ENCODE peak calls at places on chromosomes 13 and 19, in four cellular contexts. A is heart right ventricle, G is IMR-90, Y is kidney. T is an unnamed sample.

GRCh38 chr13:48476215-48476614 is 56.7 kb downstream of the RCBTB2 start:
- DNase-seq in G (no peak), Y (no peak), A (no peak), T (no peak)

GRCh38 chr19:51715850-51716249 is 7.9 kb downstream of the HAS1 start:
- DNase-seq in Y (no peak), G (no peak), A (no peak), T (no peak)

GRCh38 chr13:50574731-50575130 is 268.8 kb downstream of the DLEU7 start:
- DNase-seq in A (no peak), G (no peak), Y (no peak), T (peak)

GRCh38 chr13:73722120-73722519 is 412.1 kb downstream of the KLF12 start:
- DNase-seq in Y (no peak), G (peak), A (no peak), T (peak)

GRCh38 chr13:102012299-102013293 is 389.3 kb downstream of the FGF14 start:
- DNase-seq in A (peak), G (no peak), Y (no peak), T (no peak)

GRCh38 chr13:19767966-19768365 is 14.8 kb downstream of the PSPC1 start:
- DNase-seq in A (no peak), Y (no peak), G (no peak), T (no peak)

GRCh38 chr19:11171144-11171543 is 15.6 kb upstream of the SPC24 start:
- DNase-seq in Y (no peak), G (no peak), A (no peak), T (no peak)

GRCh38 chr19:35246466-35247096 is 2.2 kb upstream of the LSR start:
- DNase-seq in G (no peak), Y (no peak), A (no peak), T (no peak)

GRCh38 chr19:6767357-6768235 is at the start of gene SH2D3A:
- DNase-seq in G (peak), Y (peak), A (peak), T (no peak)

GRCh38 chr19:7512400-7512851 is 3.5 kb upstream of the ZNF358 start:
- DNase-seq in Y (no peak), G (no peak), A (no peak), T (no peak)

GRCh38 chr19:47707135-47707925 is 5.9 kb upstream of the EHD2 start:
- DNase-seq in Y (peak), A (peak), G (peak), T (peak)

GRCh38 chr19:15628236-15629002 is 12.3 kb upstream of the CYP4F3 start:
- DNase-seq in G (no peak), A (no peak), Y (no peak), T (no peak)

GRCh38 chr19:22421797-22422196 is 349 bp downstream of the ZNF98 start:
- DNase-seq in G (no peak), A (no peak), Y (no peak), T (no peak)

GRCh38 chr19:16836115-16836905 is 7.1 kb downstream of the SIN3B start:
- DNase-seq in A (no peak), Y (peak), G (peak), T (no peak)

GRCh38 chr19:7257148-7258041 is 36.8 kb downstream of the INSR start:
- DNase-seq in G (peak), A (no peak), Y (no peak), T (peak)

GRCh38 chr19:7328647-7329046 is 20.1 kb upstream of the ARHGEF18 start:
- DNase-seq in Y (no peak), G (no peak), A (no peak), T (no peak)

GRCh38 chr19:42253245-42254082 is 1.5 kb downstream of the ERF start:
- DNase-seq in A (peak), Y (peak), G (peak), T (no peak)

GRCh38 chr13:29684441-29684840 is 89.0 kb upstream of the SLC7A1 start:
- DNase-seq in G (peak), Y (no peak), A (no peak), T (peak)

GRCh38 chr13:34351134-34351533 is 533.2 kb downstream of the RFC3 start:
- DNase-seq in Y (no peak), G (no peak), A (no peak), T (no peak)

GRCh38 chr19:46860846-46861690 is at the start of gene ARHGAP35:
- DNase-seq in Y (peak), A (peak), G (no peak), T (no peak)

GRCh38 chr19:4906963-4907362 is 2.3 kb upstream of the UHRF1 start:
- DNase-seq in G (no peak), Y (no peak), A (no peak), T (no peak)

GRCh38 chr19:16824658-16825311 is 4.4 kb upstream of the SIN3B start:
- DNase-seq in A (no peak), G (peak), Y (no peak), T (peak)

GRCh38 chr13:20561731-20562130 is 5.2 kb upstream of the IFT88 start:
- DNase-seq in Y (no peak), A (no peak), G (no peak), T (no peak)

GRCh38 chr19:49442793-49443365 is 1.6 kb upstream of the SLC17A7 start:
- DNase-seq in Y (peak), G (peak), A (peak), T (peak)

GRCh38 chr13:99356216-99357089 is 49.3 kb upstream of the GPR183 start:
- DNase-seq in A (peak), Y (peak), G (peak), T (peak)

GRCh38 chr19:1457031-1457739 is 7.3 kb downstream of the APC2 start:
- DNase-seq in Y (no peak), G (no peak), A (peak), T (no peak)
- TF ChIP-seq CTCF in Y (no peak), G (no peak), A (no peak), T (no peak)

GRCh38 chr19:54203151-54203611 is 2.5 kb downstream of the RPS9 start:
- DNase-seq in G (peak), A (no peak), Y (peak), T (no peak)
- H3K4me3 ChIP-seq in G (no peak), A (peak), Y (peak), T (peak)

GRCh38 chr13:39407786-39408185 is 195.2 kb downstream of the LHFPL6 start:
- DNase-seq in Y (no peak), G (no peak), A (no peak), T (no peak)
- TF ChIP-seq CTCF in Y (no peak), G (no peak), A (no peak), T (no peak)

DNA sequence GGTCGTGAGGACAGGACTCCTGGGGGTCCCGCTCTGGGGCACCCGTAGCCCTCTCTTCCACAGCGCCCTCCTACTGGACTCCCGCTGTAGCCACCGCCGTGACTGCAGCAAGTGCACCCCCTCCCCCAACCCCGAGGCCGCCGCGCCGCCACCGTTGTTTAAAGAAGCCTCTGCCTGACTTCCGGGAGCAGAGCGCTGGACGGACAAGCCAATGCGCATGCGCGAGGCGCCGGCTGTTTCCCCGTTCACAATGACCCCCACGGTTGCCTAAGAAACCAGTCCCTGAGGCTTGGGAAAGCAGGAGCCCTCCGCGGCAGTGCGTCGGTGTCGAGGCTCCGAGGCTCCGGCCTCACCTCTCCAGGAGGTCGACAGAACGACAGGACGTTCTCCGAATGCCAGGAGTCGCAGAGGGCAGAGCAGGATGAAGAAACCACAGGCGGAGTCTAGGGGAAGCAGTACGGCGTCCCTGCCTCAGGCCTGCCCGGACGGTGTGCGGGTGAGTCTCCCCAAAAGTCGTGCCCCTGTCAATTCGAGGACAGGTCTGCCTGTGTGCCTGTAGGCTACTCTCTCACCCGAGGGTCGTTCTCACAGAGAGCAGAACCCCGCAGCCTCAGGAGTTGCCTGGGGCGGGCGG is 70.5 kb upstream of the ZNF420 start:
- DNase-seq in Y (peak), A (peak), G (no peak), T (peak)
- H3K4me3 ChIP-seq in Y (peak), A (peak), G (no peak), T (peak)

GRCh38 chr19:19746286-19747213 is 13.6 kb upstream of the ZNF14 start:
- DNase-seq in G (no peak), A (no peak), Y (peak), T (no peak)
- TF ChIP-seq CTCF in G (no peak), A (no peak), Y (no peak), T (no peak)

GRCh38 chr13:27968316-27969072 is 621 bp downstream of the CDX2 start:
- DNase-seq in G (no peak), A (no peak), Y (peak), T (no peak)
- H3K4me3 ChIP-seq in G (no peak), A (no peak), Y (no peak), T (no peak)

DNA sequence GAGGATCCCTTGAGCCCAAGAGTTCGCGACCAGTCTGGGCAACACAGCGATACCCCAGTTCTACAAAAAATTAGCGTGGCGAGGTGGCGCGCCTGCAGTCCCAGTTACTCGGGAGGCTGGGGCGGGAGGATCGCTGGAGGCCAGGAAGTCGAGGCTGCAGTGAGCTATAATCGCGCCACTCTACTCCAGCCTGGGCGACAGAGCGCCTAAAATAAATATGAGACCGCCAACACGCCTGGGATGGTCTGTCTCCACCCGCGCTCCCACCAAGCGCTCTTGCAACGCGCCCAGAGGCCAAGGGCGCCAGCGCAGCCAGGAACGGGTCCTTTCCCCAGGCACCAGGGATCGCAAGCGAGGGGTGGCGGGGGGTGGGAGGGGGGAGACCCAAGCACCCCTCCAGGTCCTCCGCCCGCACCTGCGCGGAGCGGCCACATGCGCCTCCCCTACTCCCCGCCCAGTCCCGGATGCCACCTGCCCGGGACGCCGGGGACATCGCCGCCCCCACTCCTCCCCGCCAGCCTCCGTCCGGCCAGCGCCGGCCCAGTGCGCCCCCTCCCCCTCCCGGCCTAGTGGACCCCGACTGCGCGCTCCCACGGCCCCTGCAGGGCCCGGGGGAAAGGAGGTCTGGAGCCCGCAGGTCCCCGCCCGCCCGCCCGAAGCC is 441 bp downstream of the RHPN2 start:
- DNase-seq in Y (peak), G (no peak), A (peak), T (no peak)
- TF ChIP-seq CTCF in Y (no peak), G (no peak), A (no peak), T (no peak)